ENCODE peak calls at places on chromosomes 4 and X, in five cellular contexts. U is A549, R is HepG2, N is GM12878, S is K562. E is an unnamed sample.

GRCh38 chr4:122826596-122827257 is at the start of gene FGF2:
- DNase-seq in U (peak), R (no peak), N (no peak), S (peak), E (peak)

GRCh38 chrX:117641913-117642656 is 474.5 kb downstream of the KLHL13 start:
- DNase-seq in U (no peak), R (no peak), N (no peak), S (no peak), E (no peak)

GRCh38 chr4:36322921-36323354 is 41.5 kb downstream of the DTHD1 start:
- DNase-seq in U (no peak), R (no peak), N (peak), S (no peak), E (no peak)

GRCh38 chr4:1208266-1208961 is 36.0 kb upstream of the SPON2 start:
- DNase-seq in U (no peak), R (no peak), N (no peak), S (no peak), E (peak)

GRCh38 chrX:102712967-102713677 is 874 bp downstream of the GPRASP2 start:
- DNase-seq in U (peak), R (no peak), N (no peak), S (peak), E (peak)

GRCh38 chr4:85836588-85836987 is 361.6 kb downstream of the ARHGAP24 start:
- DNase-seq in U (no peak), R (no peak), N (no peak), S (no peak), E (no peak)

GRCh38 chr4:174461438-174462106 is 60.7 kb downstream of the HPGD start:
- DNase-seq in U (peak), R (peak), N (no peak), S (no peak), E (no peak)

GRCh38 chr4:142818009-142818408 is 28.1 kb downstream of the INPP4B start:
- DNase-seq in U (no peak), R (no peak), N (no peak), S (no peak), E (no peak)

GRCh38 chr4:2968381-2968780 is 5.0 kb downstream of the GRK4 start:
- DNase-seq in U (no peak), R (no peak), N (no peak), S (no peak), E (no peak)

GRCh38 chrX:53684415-53685192 is 1.9 kb downstream of the HUWE1 start:
- DNase-seq in U (no peak), R (no peak), N (no peak), S (no peak), E (peak)

GRCh38 chr4:139550724-139551429 is 5.1 kb downstream of the SETD7 start:
- DNase-seq in U (no peak), R (no peak), N (no peak), S (no peak), E (peak)

GRCh38 chrX:57929373-57929772 is 19.1 kb upstream of the ZXDA start:
- DNase-seq in U (peak), R (peak), N (no peak), S (no peak), E (peak)

GRCh38 chr4:168615294-168615693 is 118.4 kb downstream of the PALLD start:
- DNase-seq in U (no peak), R (no peak), N (no peak), S (no peak), E (no peak)

GRCh38 chrX:12170755-12171154 is 32.5 kb downstream of the FRMPD4 start:
- DNase-seq in U (no peak), R (no peak), N (no peak), S (no peak), E (no peak)

GRCh38 chrX:72273718-72274117 is 3.3 kb downstream of the RPS4X start:
- DNase-seq in U (no peak), R (no peak), N (no peak), S (no peak), E (no peak)

GRCh38 chr4:95141376-95141775 is 383.6 kb downstream of the BMPR1B start:
- DNase-seq in U (no peak), R (no peak), N (no peak), S (no peak), E (no peak)

GRCh38 chr4:8274772-8275241 is 5.3 kb downstream of the HTRA3 start:
- DNase-seq in U (no peak), R (no peak), N (no peak), S (no peak), E (no peak)

GRCh38 chr4:129352480-129352879 is 256.5 kb downstream of the C4orf33 start:
- DNase-seq in U (no peak), R (no peak), N (no peak), S (no peak), E (no peak)

GRCh38 chr4:7335363-7336066 is 99.2 kb downstream of the PSAPL1 start:
- DNase-seq in U (peak), R (peak), N (peak), S (peak), E (peak)

GRCh38 chr4:152278505-152279301 is 257.2 kb downstream of the FBXW7 start:
- DNase-seq in U (no peak), R (no peak), N (peak), S (no peak), E (peak)

GRCh38 chr4:75542824-75543223 is 13.0 kb upstream of the ODAPH start:
- DNase-seq in U (peak), R (no peak), N (no peak), S (no peak), E (no peak)

GRCh38 chr4:123673971-123674370 is 277.4 kb downstream of the SPRY1 start:
- DNase-seq in U (no peak), R (no peak), N (no peak), S (no peak), E (no peak)

GRCh38 chr4:71211748-71212147 is 127.1 kb upstream of the SLC4A4 start:
- DNase-seq in U (no peak), R (no peak), N (no peak), S (no peak), E (no peak)

GRCh38 chr4:186260504-186261448 is 5.2 kb upstream of the F11 start:
- DNase-seq in U (no peak), R (peak), N (no peak), S (no peak), E (no peak)

GRCh38 chr4:88802585-88803285 is 105.1 kb upstream of the NAP1L5 start:
- DNase-seq in U (no peak), R (no peak), N (no peak), S (no peak), E (no peak)

GRCh38 chr4:1597021-1597931 is 86.8 kb downstream of the FAM53A start:
- DNase-seq in U (no peak), R (no peak), N (no peak), S (no peak), E (no peak)

GRCh38 chrX:150536455-150537116 is 31.8 kb upstream of the MTM1 start:
- DNase-seq in U (peak), R (no peak), N (no peak), S (peak), E (peak)

GRCh38 chr4:15455290-15455689 is 14.4 kb upstream of the CC2D2A start:
- DNase-seq in U (no peak), R (no peak), N (no peak), S (no peak), E (no peak)

GRCh38 chr4:15451866-15452765 is 17.6 kb upstream of the CC2D2A start:
- DNase-seq in U (peak), R (no peak), N (no peak), S (no peak), E (no peak)

GRCh38 chr4:15459706-15460105 is 10.0 kb upstream of the CC2D2A start:
- DNase-seq in U (no peak), R (no peak), N (no peak), S (no peak), E (no peak)

DNA sequence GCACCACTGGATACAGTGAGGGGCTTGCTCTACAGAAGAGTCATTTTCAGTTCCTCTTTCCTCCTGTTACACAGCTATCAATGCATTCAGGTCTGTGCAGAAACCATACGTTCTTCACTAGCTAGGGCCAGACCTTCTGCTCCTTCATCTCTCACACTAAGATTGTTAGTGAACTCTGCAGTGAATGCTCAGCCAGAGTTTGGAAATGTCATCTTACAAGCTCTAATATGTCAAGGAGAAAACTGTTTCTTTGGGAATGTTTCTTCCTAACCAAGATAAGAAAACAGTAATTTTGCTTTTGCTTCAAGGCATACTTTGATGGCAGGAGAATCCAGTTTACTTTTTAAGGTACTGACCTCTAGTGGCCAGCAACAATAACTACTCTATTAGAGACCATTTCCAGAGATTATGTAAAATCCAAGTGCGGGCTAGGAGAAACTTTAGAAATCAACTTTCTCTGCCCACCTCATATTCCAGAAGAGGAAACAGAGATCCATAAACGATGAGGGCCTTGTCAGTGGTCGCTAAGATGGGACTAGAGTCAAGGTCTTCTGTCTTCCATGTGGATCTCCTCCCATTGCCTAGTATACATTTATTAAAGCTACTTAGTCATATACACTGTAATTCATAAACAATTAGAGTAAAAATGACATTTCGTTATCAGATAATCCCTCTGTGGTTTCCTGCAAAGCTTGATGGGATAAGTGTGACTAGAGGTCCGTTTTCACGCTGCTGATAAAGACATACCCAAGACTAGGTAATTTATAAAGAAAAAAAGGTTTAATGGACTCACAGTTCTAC is 12.1 kb upstream of the CC2D2A start:
- DNase-seq in U (peak), R (peak), N (peak), S (peak), E (peak)
- TF ChIP-seq JUNB in U (no peak), R (no peak), N (no peak), S (no peak), E (no peak)

DNA sequence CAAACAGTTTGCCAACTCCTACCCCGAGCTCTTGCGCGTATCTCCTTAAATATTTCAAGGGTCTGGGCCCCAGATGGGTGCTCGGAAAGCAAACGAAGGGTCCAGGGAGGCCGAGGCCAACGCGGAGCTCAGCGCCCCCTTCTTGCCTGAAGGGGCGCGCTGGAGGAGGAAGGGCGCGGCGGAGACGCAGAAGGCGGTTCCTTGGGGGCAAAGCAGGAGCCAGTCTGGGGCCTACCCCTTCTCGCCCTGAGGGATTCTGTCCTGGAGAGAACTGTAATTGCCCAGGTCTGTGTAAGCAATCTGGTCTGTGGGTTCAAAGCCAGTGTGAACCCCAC is 4.0 kb upstream of the SFRP2 start:
- DNase-seq in U (no peak), R (no peak), N (no peak), S (no peak), E (peak)
- H3K4me3 ChIP-seq in U (no peak), R (no peak), N (no peak), S (no peak), E (peak)

DNA sequence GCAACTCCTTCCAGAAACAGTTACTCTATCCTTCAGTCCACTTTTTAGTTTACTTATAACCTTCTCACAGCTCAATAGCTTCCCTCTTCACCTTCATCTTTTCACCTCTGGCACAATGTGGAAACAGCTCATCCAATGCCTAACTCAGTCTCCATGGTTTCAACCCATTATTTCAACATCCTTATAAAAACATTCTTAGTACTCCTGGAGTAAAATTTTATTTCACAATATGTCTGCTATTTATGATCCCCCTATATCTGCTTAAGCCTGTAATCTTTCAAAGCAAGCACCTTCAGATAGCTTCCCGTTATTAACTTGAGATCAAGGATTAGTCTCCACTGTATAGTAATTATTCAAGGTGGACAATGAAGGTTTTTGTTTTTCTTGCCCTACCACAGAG is 156.3 kb downstream of the GASK1B start:
- DNase-seq in U (no peak), R (no peak), N (no peak), S (no peak), E (no peak)
- TF ChIP-seq JUNB in U (no peak), R (no peak), N (no peak), S (no peak), E (no peak)

DNA sequence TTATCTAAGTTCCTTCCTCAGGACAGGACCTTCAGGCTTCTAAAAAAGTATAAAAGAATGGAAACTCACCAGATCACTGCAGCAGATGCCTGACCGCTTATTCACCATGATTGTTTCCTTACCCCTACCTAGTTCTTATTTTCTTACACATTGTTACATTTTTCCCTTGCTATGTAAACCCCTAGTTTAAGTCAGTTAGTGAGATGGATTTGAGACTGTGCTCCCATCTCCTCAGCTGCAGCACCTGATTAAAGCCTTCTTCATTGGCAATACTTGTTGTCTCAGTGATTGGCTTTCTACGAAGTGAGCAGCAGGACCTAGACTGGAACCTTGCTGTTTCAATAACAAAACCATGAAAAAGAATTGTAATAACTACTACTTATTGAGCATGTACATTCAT is 4.7 kb downstream of the SPARCL1 start:
- DNase-seq in U (no peak), R (no peak), N (no peak), S (no peak), E (no peak)
- H3K4me3 ChIP-seq in U (no peak), R (no peak), N (no peak), S (no peak), E (no peak)

DNA sequence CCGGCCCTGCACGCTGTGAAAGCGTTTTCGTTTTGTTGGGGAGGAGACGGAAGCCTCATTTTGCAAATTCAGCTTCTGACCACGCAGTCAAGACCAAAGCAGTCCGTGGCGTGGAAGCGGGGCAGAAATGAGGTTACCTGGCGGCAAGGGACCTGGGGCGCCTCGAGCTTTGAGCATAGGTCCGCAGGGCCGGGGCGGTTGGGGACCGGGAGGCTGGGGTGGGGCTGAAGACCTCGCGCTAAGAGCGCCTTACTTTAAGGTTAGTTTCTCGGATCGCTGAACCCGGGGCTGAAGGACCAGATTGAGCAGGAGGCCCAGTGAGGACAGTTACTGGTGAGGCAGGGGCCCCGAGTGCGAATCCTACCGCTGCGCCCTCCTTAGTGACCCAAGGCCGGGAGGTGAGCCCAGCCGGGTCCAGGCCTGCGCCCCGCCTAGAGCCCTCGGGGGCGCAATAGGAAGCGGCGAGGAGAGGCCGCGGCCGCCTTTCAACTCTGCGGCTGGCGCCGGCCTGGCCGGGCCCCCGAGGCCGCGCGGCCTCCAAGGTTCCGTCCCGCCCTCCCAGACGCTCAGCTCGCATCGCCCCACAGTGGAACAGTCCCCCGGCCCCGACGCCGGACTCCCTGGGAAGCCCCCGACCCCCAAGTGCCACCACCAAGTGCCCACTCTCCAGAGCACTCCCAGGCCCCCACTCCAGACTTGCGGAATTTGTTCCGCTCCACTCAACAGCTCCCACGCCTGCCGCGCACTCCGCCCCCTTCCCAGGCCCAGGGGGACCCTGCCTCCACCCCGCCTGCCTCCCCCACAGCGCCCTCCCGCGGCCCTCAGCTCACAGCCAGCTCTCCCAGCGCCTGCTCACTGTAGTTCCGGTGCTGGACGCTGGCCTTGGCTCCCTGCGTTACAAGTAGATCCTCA is 7.6 kb downstream of the MSX1 start:
- DNase-seq in U (no peak), R (no peak), N (no peak), S (peak), E (peak)
- TF ChIP-seq JUNB in U (no peak), R (no peak), N (no peak), S (no peak), E (no peak)

GRCh38 chrX:63784902-63785692 is at the start of gene ARHGEF9:
- DNase-seq in U (no peak), R (no peak), N (no peak), S (no peak), E (peak)

GRCh38 chrX:63784346-63784901 is 590 bp downstream of the ARHGEF9 start:
- DNase-seq in U (no peak), R (no peak), N (no peak), S (no peak), E (no peak)
- H3K4me3 ChIP-seq in U (no peak), R (no peak), N (no peak), S (no peak), E (peak)

DNA sequence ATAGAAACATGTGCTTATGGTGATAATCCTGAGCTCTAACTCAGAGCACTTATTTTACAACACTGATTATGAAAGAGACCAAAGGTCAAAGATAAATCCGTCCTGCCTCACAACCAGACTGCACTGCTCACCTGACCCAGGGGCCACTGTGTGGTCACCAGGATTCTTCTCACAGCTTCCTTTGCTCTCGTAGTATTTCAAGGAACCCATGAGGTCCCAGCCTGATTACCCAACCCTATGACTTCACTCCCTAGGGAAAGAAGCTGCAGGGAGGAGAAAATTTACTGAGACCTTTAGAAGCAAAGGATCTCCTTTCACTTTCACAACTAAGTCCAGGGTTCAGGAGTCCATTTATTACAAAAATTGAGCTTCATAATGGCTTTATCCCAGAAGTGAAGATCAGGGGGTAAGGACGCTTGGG is 9.6 kb downstream of the SLC25A5 start:
- DNase-seq in U (peak), R (peak), N (no peak), S (peak), E (no peak)
- TF ChIP-seq JUNB in U (no peak), R (no peak), N (no peak), S (no peak), E (no peak)

E was measured in GM23338.